ENCODE peak calls at places on chromosomes 12 and 14, in ten cellular contexts. C is AG04450; Z is CD8-positive, alpha-beta T cell; X is cardiac fibroblast; W is cardiac muscle cell; A is neural crest cell; M is astrocyte of the spinal cord; V is epithelial cell of esophagus; E is GM12865; S is HFFc6. K is an unnamed sample.

GRCh38 chr12:98591209-98591608 is 2.3 kb upstream of the SLC25A3 start:
- DNase-seq in M (no peak), E (no peak), Z (no peak), X (peak; percentile 50), C (no peak), S (peak; percentile 21), W (peak; percentile 38), A (no peak), V (no peak), K (no peak)

GRCh38 chr12:80157640-80158039 is 58.3 kb downstream of the OTOGL start:
- DNase-seq in A (no peak), W (no peak), X (peak; percentile 14), S (no peak), Z (no peak), C (no peak), E (no peak), M (peak; percentile 8), V (no peak), K (no peak)

GRCh38 chr12:130482448-130482847 is 144.8 kb downstream of the PIWIL1 start:
- DNase-seq in E (no peak), S (no peak), X (no peak), C (no peak), Z (no peak), W (no peak), M (no peak), A (no peak), V (no peak), K (no peak)

GRCh38 chr14:89266754-89267153 is 150.3 kb downstream of the FOXN3 start:
- DNase-seq in M (peak; percentile 43), X (no peak), S (no peak), E (no peak), Z (no peak), V (peak; percentile 41), A (no peak), W (no peak), C (no peak), K (no peak)

GRCh38 chr12:57693659-57694458 is at the start of gene OS9:
- DNase-seq in S (peak; percentile 100), A (peak; percentile 86), C (peak; percentile 99), W (peak; percentile 100), X (peak; percentile 100), M (peak; percentile 100), V (peak; percentile 100), Z (peak; percentile 90), E (peak; percentile 100), K (peak; percentile 90)

GRCh38 chr14:51880810-51881580 is 20.6 kb downstream of the GNG2 start:
- DNase-seq in S (no peak), C (no peak), W (peak; percentile 77), Z (no peak), V (no peak), A (no peak), X (peak; percentile 52), M (peak; percentile 59), E (peak; percentile 70), K (no peak)

GRCh38 chr12:92574911-92575570 is 127.7 kb upstream of the PLEKHG7 start:
- DNase-seq in M (no peak), W (no peak), C (no peak), A (no peak), S (no peak), Z (no peak), E (no peak), X (no peak), V (no peak), K (no peak)

GRCh38 chr12:100185361-100185894 is 15.2 kb upstream of the ACTR6 start:
- DNase-seq in C (no peak), X (no peak), V (peak; percentile 13), M (no peak), W (no peak), Z (no peak), A (no peak), E (peak; percentile 86), S (no peak), K (no peak)

GRCh38 chr12:17235996-17236395 is 630.0 kb upstream of the LMO3 start:
- DNase-seq in S (no peak), A (no peak), E (no peak), W (no peak), X (no peak), C (no peak), M (no peak), Z (no peak), V (no peak), K (no peak)

GRCh38 chr12:111706145-111706544 is 20.3 kb downstream of the ACAD10 start:
- DNase-seq in W (no peak), C (no peak), V (no peak), Z (no peak), S (no peak), X (no peak), E (no peak), A (no peak), M (no peak), K (no peak)

GRCh38 chr12:110108309-110109036 is 15.7 kb upstream of the IFT81 start:
- DNase-seq in W (no peak), Z (no peak), X (no peak), M (no peak), V (no peak), S (no peak), C (no peak), A (no peak), E (no peak), K (no peak)

GRCh38 chr14:94770815-94771190 is 890 bp upstream of the GSC start:
- DNase-seq in X (no peak), A (no peak), Z (no peak), W (no peak), M (no peak), S (no peak), E (no peak), V (no peak), C (no peak), K (no peak)

GRCh38 chr12:51773145-51773869 is 75.2 kb downstream of the FIGNL2 start:
- DNase-seq in C (peak; percentile 42), Z (no peak), E (no peak), W (peak; percentile 87), A (no peak), X (peak; percentile 85), M (peak; percentile 52), V (peak; percentile 74), S (peak; percentile 80), K (no peak)

GRCh38 chr14:94971750-94972149 is 185.6 kb downstream of the DICER1 start:
- DNase-seq in C (no peak), E (no peak), X (peak; percentile 26), W (peak; percentile 54), V (no peak), M (no peak), S (no peak), Z (no peak), A (no peak), K (no peak)

GRCh38 chr12:31478425-31478824 is 112.5 kb downstream of the DENND5B start:
- DNase-seq in W (no peak), Z (no peak), V (no peak), M (no peak), X (no peak), S (no peak), E (no peak), A (no peak), C (no peak), K (no peak)

GRCh38 chr12:31477669-31478068 is 113.3 kb downstream of the DENND5B start:
- DNase-seq in Z (no peak), E (peak; percentile 74), A (no peak), S (no peak), C (no peak), X (no peak), V (no peak), M (no peak), W (no peak), K (no peak)

GRCh38 chr12:31478898-31479297 is 112.0 kb downstream of the DENND5B start:
- DNase-seq in A (no peak), V (no peak), C (no peak), E (no peak), X (no peak), M (no peak), S (no peak), Z (no peak), W (no peak), K (no peak)

GRCh38 chr12:31474751-31475150 is 116.2 kb downstream of the DENND5B start:
- DNase-seq in Z (no peak), M (no peak), W (no peak), V (no peak), E (no peak), A (no peak), S (no peak), X (no peak), C (no peak), K (no peak)

GRCh38 chr12:31476437-31476836 is 114.5 kb downstream of the DENND5B start:
- DNase-seq in X (no peak), M (no peak), C (no peak), Z (no peak), A (no peak), V (no peak), S (no peak), W (no peak), E (no peak), K (no peak)
- TF ChIP-seq CTCF in X (no peak), M (no peak), C (no peak), Z (no peak), A (no peak), V (no peak), S (no peak), W (no peak), E (no peak), K (no peak)

DNA sequence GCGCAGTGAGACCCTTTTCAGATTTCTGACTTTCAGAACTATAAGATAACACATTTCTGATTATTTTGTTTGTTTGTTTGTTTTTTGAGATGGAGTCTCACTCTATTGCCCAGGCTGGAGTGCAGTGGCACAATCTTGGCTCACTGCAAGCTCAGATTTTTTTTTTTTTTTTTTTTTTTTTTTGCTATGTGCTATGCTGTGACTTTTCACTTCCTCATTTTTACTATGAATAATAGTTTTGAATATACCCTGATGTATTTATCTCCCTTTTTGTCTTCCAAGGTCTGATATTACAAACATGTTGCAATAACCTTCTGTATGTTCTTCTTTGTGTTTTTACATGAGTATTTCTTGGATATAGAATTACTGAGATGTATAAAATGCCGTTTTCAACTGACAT is 658.7 kb upstream of the SEL1L start:
- DNase-seq in E (no peak), S (no peak), Z (no peak), W (no peak), C (no peak), V (no peak), M (no peak), A (no peak), X (no peak), K (no peak)
- TF ChIP-seq CTCF in E (no peak), S (no peak), Z (no peak), W (no peak), C (no peak), V (no peak), M (no peak), A (no peak), X (no peak), K (no peak)

DNA sequence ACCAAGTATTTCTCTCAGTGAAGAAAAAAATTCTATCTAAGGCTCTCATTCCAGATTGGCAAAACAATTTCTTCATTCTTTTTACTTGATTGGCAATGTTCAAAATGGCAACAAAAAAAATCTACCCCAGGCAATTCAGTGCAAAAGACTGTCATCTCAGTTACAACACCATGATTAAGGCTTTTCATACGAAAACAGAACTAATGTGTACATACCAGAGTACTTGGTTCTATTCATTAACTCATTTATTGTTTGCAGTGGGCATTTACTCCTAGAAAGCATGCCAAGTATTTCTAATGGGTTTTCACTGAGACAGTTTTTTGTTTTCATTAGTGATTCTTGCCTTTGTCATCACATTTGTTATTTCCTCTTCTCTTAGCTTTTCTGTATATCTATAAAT is 33.0 kb downstream of the DBX2 start:
- DNase-seq in C (no peak), X (no peak), S (no peak), V (peak; percentile 19), W (no peak), E (no peak), Z (no peak), M (no peak), A (no peak), K (no peak)
- TF ChIP-seq CTCF in C (no peak), X (no peak), S (no peak), V (no peak), W (no peak), E (no peak), Z (no peak), M (no peak), A (no peak), K (no peak)

GRCh38 chr12:59780605-59781135 is 184.8 kb downstream of the SLC16A7 start:
- DNase-seq in A (no peak), W (peak; percentile 79), X (peak; percentile 72), C (no peak), Z (no peak), V (peak; percentile 61), S (peak; percentile 22), M (peak; percentile 32), E (peak; percentile 23), K (no peak)
- TF ChIP-seq CTCF in A (peak; percentile 44), W (peak; percentile 72), X (peak; percentile 63), C (peak; percentile 58), Z (no peak), V (peak; percentile 76), S (peak; percentile 73), M (peak; percentile 51), E (peak; percentile 16), K (peak; percentile 19)